ENCODE peak calls at places on chromosome 11, in seven cellular contexts. R, Y, M, A, T, H and F are unnamed samples.

GRCh38 chr11:116832350-116833290 is 2.9 kb downstream of the APOC3 start:
- DNase-seq in R (no peak), Y (no peak), M (no peak), A (no peak), T (no peak), H (no peak), F (no peak)

GRCh38 chr11:61626580-61627380 is 45.9 kb upstream of the SYT7 start:
- DNase-seq in R (peak; percentile 40), Y (no peak), M (peak; percentile 91), A (no peak), T (no peak), H (no peak), F (no peak)

GRCh38 chr11:10398525-10398924 is 56.5 kb upstream of the AMPD3 start:
- DNase-seq in R (no peak), Y (no peak), M (no peak), A (no peak), T (no peak), H (no peak), F (no peak)

GRCh38 chr11:120343429-120343828 is 7.2 kb downstream of the ARHGEF12 start:
- DNase-seq in R (no peak), Y (no peak), M (no peak), A (no peak), T (no peak), H (no peak), F (no peak)

GRCh38 chr11:65709661-65710060 is 2.4 kb upstream of the KAT5 start:
- DNase-seq in R (peak; percentile 33), Y (no peak), M (no peak), A (no peak), T (no peak), H (no peak), F (no peak)

GRCh38 chr11:48085688-48086087 is 105.3 kb downstream of the PTPRJ start:
- DNase-seq in R (no peak), Y (no peak), M (no peak), A (no peak), T (no peak), H (no peak), F (no peak)

GRCh38 chr11:75442161-75442885 is 9.3 kb upstream of the KLHL35 start:
- DNase-seq in R (no peak), Y (no peak), M (no peak), A (no peak), T (peak; percentile 74), H (no peak), F (no peak)

GRCh38 chr11:79236541-79236971 is 204.3 kb downstream of the TENM4 start:
- DNase-seq in R (peak; percentile 71), Y (peak; percentile 63), M (no peak), A (peak; percentile 91), T (peak; percentile 17), H (no peak), F (no peak)

GRCh38 chr11:108586600-108586999 is 7.0 kb downstream of the EXPH5 start:
- DNase-seq in R (no peak), Y (no peak), M (no peak), A (no peak), T (no peak), H (no peak), F (no peak)

GRCh38 chr11:99068832-99069231 is 48.1 kb downstream of the CNTN5 start:
- DNase-seq in R (no peak), Y (no peak), M (no peak), A (no peak), T (no peak), H (no peak), F (no peak)